ENCODE peak calls at places on chromosomes 7 and 10, in nine cellular contexts. K is tibial artery; M is AG09309; D is naive thymus-derived CD8-positive, alpha-beta T cell; F is mesendoderm; C is LoVo; H is psoas muscle; E is H54; A is activated CD8-positive, alpha-beta memory T cell treated with anti-CD3 and anti-CD28 coated beads for 48 hours. X is an unnamed sample.

GRCh38 chr7:1289681-1290261 is 57.1 kb downstream of the UNCX start:
- DNase-seq in C (no peak), M (no peak), A (no peak), D (no peak), K (no peak), H (peak), F (no peak), E (no peak), X (no peak)

GRCh38 chr7:100400656-100401055 is 27.4 kb downstream of the PILRA start:
- DNase-seq in C (no peak), F (peak), A (no peak), D (no peak), H (no peak), K (no peak), M (no peak), E (no peak), X (no peak)

GRCh38 chr7:114062810-114063209 is 144.0 kb upstream of the PPP1R3A start:
- DNase-seq in F (no peak), H (no peak), E (no peak), M (no peak), C (no peak), K (no peak), D (no peak), A (no peak), X (no peak)

GRCh38 chr10:29378106-29378505 is 89.2 kb downstream of the LYZL1 start:
- DNase-seq in M (no peak), E (no peak), A (no peak), F (no peak), K (no peak), C (no peak), D (no peak), H (no peak), X (no peak)

GRCh38 chr7:117828831-117829230 is 44.4 kb downstream of the CTTNBP2 start:
- DNase-seq in M (no peak), F (no peak), K (no peak), C (no peak), D (no peak), E (no peak), H (no peak), A (no peak), X (no peak)

GRCh38 chr7:20435305-20435704 is 104.6 kb downstream of the ITGB8 start:
- DNase-seq in A (no peak), D (no peak), M (peak), H (peak), E (no peak), C (no peak), F (no peak), K (peak), X (no peak)

GRCh38 chr10:30750971-30751677 is 121.6 kb upstream of the LYZL2 start:
- DNase-seq in K (no peak), F (no peak), C (no peak), H (no peak), A (no peak), D (no peak), M (no peak), E (no peak), X (no peak)

GRCh38 chr10:29409241-29410051 is 120.6 kb downstream of the LYZL1 start:
- DNase-seq in K (peak), C (peak), H (peak), E (peak), M (peak), F (peak), A (no peak), D (peak), X (peak)

GRCh38 chr10:103967433-103968142 is 648 bp downstream of the SLK start:
- DNase-seq in D (peak), C (peak), E (peak), F (peak), M (no peak), K (no peak), H (no peak), A (no peak), X (no peak)

GRCh38 chr10:99530108-99531025 is 2.4 kb upstream of the NKX2-3 start:
- DNase-seq in M (no peak), H (no peak), A (no peak), F (peak), D (no peak), E (no peak), C (no peak), K (no peak), X (no peak)

GRCh38 chr7:64882341-64883112 is 20.5 kb upstream of the ZNF273 start:
- DNase-seq in A (no peak), E (no peak), D (no peak), K (peak), C (no peak), H (peak), M (no peak), F (peak), X (no peak)

GRCh38 chr10:125868372-125868975 is 12.6 kb downstream of the DHX32 start:
- DNase-seq in C (peak), A (no peak), H (no peak), F (peak), D (peak), E (no peak), K (no peak), M (peak), X (no peak)

GRCh38 chr10:52314007-52314821 is at the start of gene DKK1:
- DNase-seq in C (peak), A (no peak), M (peak), E (peak), D (peak), K (peak), H (peak), F (peak), X (no peak)

GRCh38 chr7:141649137-141649864 is 52.7 kb downstream of the DENND11 start:
- DNase-seq in F (peak), M (no peak), H (no peak), D (no peak), K (no peak), A (no peak), E (no peak), C (no peak), X (no peak)

GRCh38 chr10:58516118-58516517 is 3.4 kb downstream of the BICC1 start:
- DNase-seq in A (no peak), K (no peak), E (no peak), M (no peak), F (no peak), D (no peak), H (no peak), C (peak), X (no peak)

GRCh38 chr10:110430369-110431273 is 67.1 kb upstream of the DUSP5 start:
- DNase-seq in K (no peak), M (no peak), F (no peak), D (no peak), C (peak), H (peak), A (no peak), E (no peak), X (no peak)

GRCh38 chr10:62015994-62016393 is 114.5 kb downstream of the ARID5B start:
- DNase-seq in M (no peak), F (no peak), H (no peak), E (no peak), C (no peak), K (no peak), A (no peak), D (no peak), X (no peak)

GRCh38 chr10:834493-834892 is 97.0 kb downstream of the LARP4B start:
- DNase-seq in C (no peak), M (no peak), K (no peak), E (no peak), F (no peak), A (no peak), D (no peak), H (no peak), X (no peak)

X was measured in thoracic aorta.